ENCODE peak calls at places on chromosomes 13 and 19, in six cellular contexts. S, R, L, N, W and H are unnamed samples.

GRCh38 chr13:23159587-23160240 is 21.1 kb upstream of the SGCG start:
- DNase-seq in S (no peak), L (peak; percentile 58), N (no peak), R (no peak), W (no peak), H (no peak)

GRCh38 chr19:22472180-22472637 is 50.1 kb upstream of the ZNF98 start:
- DNase-seq in L (no peak), R (no peak), S (no peak), N (no peak), W (no peak), H (no peak)

GRCh38 chr13:59677966-59678814 is 485.5 kb downstream of the DIAPH3 start:
- DNase-seq in N (no peak), L (peak; percentile 72), W (peak; percentile 83), S (peak; percentile 68), R (peak; percentile 42), H (peak; percentile 22)

GRCh38 chr13:95455782-95456181 is 96.7 kb upstream of the CLDN10 start:
- DNase-seq in L (no peak), W (no peak), R (no peak), S (no peak), N (no peak), H (no peak)

GRCh38 chr13:79648191-79648590 is 167.2 kb downstream of the NDFIP2 start:
- DNase-seq in W (no peak), R (no peak), L (no peak), S (no peak), N (no peak), H (no peak)

GRCh38 chr13:31786011-31786410 is 46.7 kb downstream of the RXFP2 start:
- DNase-seq in R (no peak), S (no peak), N (no peak), W (no peak), L (no peak), H (no peak)

GRCh38 chr13:25179810-25180437 is 7.8 kb upstream of the AMER2 start:
- DNase-seq in L (no peak), S (no peak), N (no peak), W (no peak), R (no peak), H (peak; percentile 21)

GRCh38 chr13:29435125-29435911 is 160.2 kb downstream of the SLC7A1 start:
- DNase-seq in R (no peak), W (peak; percentile 95), N (no peak), L (peak; percentile 63), S (peak; percentile 16), H (no peak)

GRCh38 chr13:112987625-112988024 is 18.6 kb downstream of the MCF2L start:
- DNase-seq in N (no peak), W (no peak), L (no peak), S (no peak), R (no peak), H (no peak)

GRCh38 chr13:27194895-27195764 is 23.5 kb upstream of the USP12 start:
- DNase-seq in R (no peak), W (peak; percentile 83), N (no peak), L (peak; percentile 50), S (peak; percentile 95), H (no peak)

GRCh38 chr13:75876371-75877050 is 240.4 kb downstream of the LMO7 start:
- DNase-seq in S (peak; percentile 72), N (peak; percentile 51), R (peak; percentile 46), L (peak; percentile 74), W (peak; percentile 82), H (peak; percentile 69)

DNA sequence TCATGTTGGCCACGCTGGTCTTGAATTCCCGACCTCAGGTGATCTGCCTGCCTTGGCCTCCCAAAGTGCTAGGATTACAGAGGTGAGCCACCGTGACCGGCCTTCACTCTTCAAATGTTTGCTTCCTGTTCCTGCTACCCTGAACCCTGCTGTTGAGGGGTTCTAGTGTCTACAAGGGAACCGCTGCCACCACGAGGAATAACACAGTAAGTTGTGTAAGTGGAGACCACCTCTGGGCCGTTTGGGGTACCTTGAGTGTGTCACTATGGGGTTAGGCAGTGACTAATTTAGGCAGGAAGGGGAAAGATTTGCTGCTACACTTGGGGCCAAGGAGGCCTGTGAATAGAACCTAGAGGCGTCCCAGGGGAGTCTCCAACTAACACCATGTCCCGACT is 2.2 kb upstream of the MYADM start:
- DNase-seq in L (no peak), W (no peak), R (peak; percentile 76), S (no peak), N (no peak), H (no peak)
- H3K27ac ChIP-seq in L (peak overlapping the region; percentile 98), W (peak overlapping the region; percentile 100), R (peak overlapping the region; percentile 100), S (peak overlapping the region; percentile 88), N (no peak overlapping the region), H (no peak overlapping the region)

GRCh38 chr19:34360354-34360909 is 4.6 kb upstream of the GPI start:
- DNase-seq in S (no peak), N (no peak), W (no peak), L (no peak), R (no peak), H (no peak)

GRCh38 chr19:34364462-34364829 is 550 bp upstream of the GPI start:
- DNase-seq in S (no peak), L (no peak), W (peak; percentile 17), N (no peak), R (no peak), H (no peak)

GRCh38 chr19:34363094-34363493 is 1.9 kb upstream of the GPI start:
- DNase-seq in W (no peak), N (no peak), L (no peak), S (no peak), R (peak; percentile 81), H (no peak)

GRCh38 chr19:34363930-34364329 is 1.1 kb upstream of the GPI start:
- DNase-seq in N (no peak), L (no peak), W (no peak), R (no peak), S (no peak), H (no peak)

GRCh38 chr19:34362679-34363069 is 2.3 kb upstream of the GPI start:
- DNase-seq in W (no peak), S (no peak), L (no peak), R (no peak), N (no peak), H (no peak)
- H3K4me3 ChIP-seq in W (no peak overlapping the region), S (no peak overlapping the region), L (no peak overlapping the region), R (peak overlapping the region; percentile 21), N (no peak overlapping the region), H (no peak overlapping the region)

DNA sequence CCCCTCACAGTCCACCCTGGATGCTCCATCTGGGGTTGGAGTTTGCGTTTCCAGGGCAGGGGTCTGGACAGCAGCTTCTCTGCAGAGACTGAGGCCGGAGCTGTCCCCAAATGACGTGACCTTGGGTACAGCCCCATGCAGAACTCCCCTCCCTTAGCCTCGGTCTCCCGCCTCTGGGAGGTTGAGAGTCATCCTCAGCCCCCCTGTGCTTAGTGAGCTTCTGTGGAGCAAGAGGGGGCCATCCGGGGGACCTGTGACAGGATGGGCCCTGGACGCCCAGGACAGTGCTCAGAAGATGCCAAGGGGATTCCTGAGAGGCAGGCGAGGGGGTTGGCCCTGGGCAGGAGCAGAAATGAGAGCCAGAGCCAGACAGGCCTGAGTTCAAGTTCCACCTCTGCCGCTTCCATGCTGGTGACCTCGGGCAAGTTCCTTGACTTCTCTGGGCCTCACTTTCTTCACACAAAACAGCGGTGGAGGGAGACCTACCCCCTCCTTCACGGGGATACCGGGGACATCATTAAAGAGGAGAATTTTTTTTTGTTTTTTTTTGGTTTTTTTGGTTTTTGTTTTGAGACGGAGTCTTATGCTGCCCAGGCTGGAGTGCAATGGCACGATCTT is 20.3 kb downstream of the SMIM24 start:
- DNase-seq in S (no peak), W (no peak), L (no peak), R (no peak), N (no peak), H (no peak)
- H3K4me2 ChIP-seq in S (no peak overlapping the region), W (peak overlapping the region; percentile 32), L (no peak overlapping the region), R (no peak overlapping the region), N (no peak overlapping the region), H (no peak overlapping the region)

GRCh38 chr19:4083677-4084546 is 17.2 kb upstream of the ZBTB7A start:
- DNase-seq in R (no peak), S (peak; percentile 61), L (peak; percentile 60), W (no peak), N (peak; percentile 40), H (peak; percentile 23)

GRCh38 chr19:4081441-4082129 is 14.9 kb upstream of the ZBTB7A start:
- DNase-seq in W (peak; percentile 24), S (peak; percentile 12), L (no peak), R (no peak), N (no peak), H (no peak)

GRCh38 chr19:4086336-4086953 is 19.7 kb upstream of the ZBTB7A start:
- DNase-seq in S (no peak), N (no peak), R (no peak), L (no peak), W (no peak), H (no peak)

GRCh38 chr19:4082172-4082571 is 15.5 kb upstream of the ZBTB7A start:
- DNase-seq in N (no peak), L (no peak), R (no peak), S (no peak), W (no peak), H (no peak)

DNA sequence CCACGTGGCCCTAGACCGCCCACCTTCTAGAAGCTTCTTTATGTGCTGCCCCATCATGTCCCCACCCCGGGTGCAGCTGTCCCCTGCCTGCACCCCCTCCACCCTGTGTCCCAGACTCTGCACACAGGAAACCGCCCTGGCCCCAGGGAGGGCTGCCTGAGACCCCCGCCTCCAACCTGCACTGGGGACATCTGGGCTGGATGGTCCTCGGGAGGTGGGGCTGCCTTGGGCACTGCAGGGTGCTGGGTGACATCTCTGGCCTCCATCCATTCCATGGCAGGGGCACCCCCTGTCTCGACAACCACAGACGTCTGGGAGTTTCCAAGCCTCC is 17.8 kb upstream of the ZBTB7A start:
- DNase-seq in N (no peak), L (no peak), S (no peak), W (no peak), R (no peak), H (no peak)
- H3K27ac ChIP-seq in N (no peak overlapping the region), L (peak overlapping the region; percentile 58), S (peak overlapping the region; percentile 20), W (no peak overlapping the region), R (no peak overlapping the region), H (no peak overlapping the region)

GRCh38 chr19:1814833-1815604 is 2.9 kb upstream of the ATP8B3 start:
- DNase-seq in W (no peak), N (no peak), S (no peak), R (no peak), L (no peak), H (no peak)
- H3K4me3 ChIP-seq in W (no peak overlapping the region), N (no peak overlapping the region), S (no peak overlapping the region), R (no peak overlapping the region), L (no peak overlapping the region), H (no peak overlapping the region)

GRCh38 chr19:13037161-13037560 is 41.9 kb downstream of the NFIX start:
- DNase-seq in S (peak; percentile 91), R (no peak), N (no peak), L (no peak), W (peak; percentile 75), H (no peak)
- H3K4me2 ChIP-seq in S (peak overlapping the region; percentile 67), R (no peak overlapping the region), N (no peak overlapping the region), L (no peak overlapping the region), W (peak overlapping the region; percentile 65), H (no peak overlapping the region)

GRCh38 chr19:45881082-45881908 is 4.6 kb downstream of the IRF2BP1 start:
- DNase-seq in S (no peak), N (no peak), R (no peak), L (peak; percentile 52), W (no peak), H (no peak)
- H3K27ac ChIP-seq in S (no peak overlapping the region), N (no peak overlapping the region), R (peak overlapping the region; percentile 87), L (peak overlapping the region; percentile 96), W (no peak overlapping the region), H (no peak overlapping the region)